ENCODE peak calls at places on chromosomes 3 and 15, in seven cellular contexts. G is activated naive CD4-positive, alpha-beta T cell; I is stimulated activated CD8-positive, alpha-beta memory T cell treated with anti-CD3 and anti-CD28 coated beads, Interleukin-7, amount 100 ng/mL, for 1 hour; P is NB4; C is ELR; O is G401; F is GM04503. D is an unnamed sample.

GRCh38 chr15:40902605-40903561 is 8.6 kb downstream of the VPS18 start:
- DNase-seq in G (no peak), I (no peak), P (peak), C (no peak), O (peak), F (no peak), D (peak)

GRCh38 chr3:49171775-49172500 is 540 bp downstream of the KLHDC8B start:
- DNase-seq in G (no peak), I (no peak), P (no peak), C (no peak), O (no peak), F (no peak), D (no peak)

GRCh38 chr3:136366289-136366688 is 116.1 kb downstream of the PCCB start:
- DNase-seq in G (no peak), I (no peak), P (no peak), C (no peak), O (no peak), F (no peak), D (no peak)

GRCh38 chr15:49024840-49025239 is 21.4 kb downstream of the SECISBP2L start:
- DNase-seq in G (no peak), I (no peak), P (no peak), C (no peak), O (no peak), F (no peak), D (no peak)

GRCh38 chr15:83304861-83305661 is 20.6 kb upstream of the BNC1 start:
- DNase-seq in G (no peak), I (no peak), P (no peak), C (peak), O (no peak), F (no peak), D (no peak)

GRCh38 chr3:82087958-82088357 is 326.5 kb upstream of the GBE1 start:
- DNase-seq in G (no peak), I (no peak), P (no peak), C (peak), O (no peak), F (peak), D (no peak)

GRCh38 chr3:162073422-162073821 is 576.8 kb downstream of the OTOL1 start:
- DNase-seq in G (no peak), I (no peak), P (no peak), C (no peak), O (no peak), F (no peak), D (no peak)

GRCh38 chr3:71389191-71389590 is 194.3 kb downstream of the FOXP1 start:
- DNase-seq in G (no peak), I (no peak), P (no peak), C (no peak), O (no peak), F (no peak), D (no peak)

GRCh38 chr3:71247221-71247947 is 336.1 kb downstream of the FOXP1 start:
- DNase-seq in G (no peak), I (no peak), P (peak), C (peak), O (peak), F (no peak), D (no peak)

GRCh38 chr3:148389916-148390315 is 307.8 kb upstream of the AGTR1 start:
- DNase-seq in G (no peak), I (no peak), P (no peak), C (peak), O (no peak), F (no peak), D (no peak)

GRCh38 chr3:8554725-8555621 is 53.4 kb downstream of the LMCD1 start:
- DNase-seq in G (no peak), I (no peak), P (no peak), C (no peak), O (no peak), F (peak), D (no peak)

D was measured in hippocampal formation.